ENCODE peak calls at places on chromosomes 4 and X, in four cellular contexts. One of them, this sample, is unnamed.

GRCh38 chr4:156677136-156677535 is 294.5 kb downstream of the PDGFC start:
- DNase-seq in activated CD4-positive, CD25-positive, alpha-beta regulatory T cell: no peak
- DNase-seq in EH: peak
- DNase-seq in stimulated activated CD8-positive, alpha-beta memory T cell treated with anti-CD3 and anti-CD28 coated beads, Interleukin-2, amount 100 ng/mL, for 48 hours: no peak
- DNase-seq in this sample: peak

GRCh38 chr4:14196141-14196540 is 568.6 kb upstream of the BOD1L1 start:
- DNase-seq in activated CD4-positive, CD25-positive, alpha-beta regulatory T cell: no peak
- DNase-seq in EH: peak
- DNase-seq in stimulated activated CD8-positive, alpha-beta memory T cell treated with anti-CD3 and anti-CD28 coated beads, Interleukin-2, amount 100 ng/mL, for 48 hours: no peak
- DNase-seq in this sample: peak

GRCh38 chr4:118974758-118975157 is 86.1 kb downstream of the SYNPO2 start:
- DNase-seq in activated CD4-positive, CD25-positive, alpha-beta regulatory T cell: no peak
- DNase-seq in EH: peak
- DNase-seq in stimulated activated CD8-positive, alpha-beta memory T cell treated with anti-CD3 and anti-CD28 coated beads, Interleukin-2, amount 100 ng/mL, for 48 hours: no peak
- DNase-seq in this sample: peak

GRCh38 chr4:174681723-174682300 is 147.2 kb downstream of the GLRA3 start:
- DNase-seq in activated CD4-positive, CD25-positive, alpha-beta regulatory T cell: no peak
- DNase-seq in EH: peak
- DNase-seq in stimulated activated CD8-positive, alpha-beta memory T cell treated with anti-CD3 and anti-CD28 coated beads, Interleukin-2, amount 100 ng/mL, for 48 hours: no peak
- DNase-seq in this sample: peak

GRCh38 chrX:40622741-40623536 is at the start of gene MPC1L:
- DNase-seq in activated CD4-positive, CD25-positive, alpha-beta regulatory T cell: no peak
- DNase-seq in EH: no peak
- DNase-seq in stimulated activated CD8-positive, alpha-beta memory T cell treated with anti-CD3 and anti-CD28 coated beads, Interleukin-2, amount 100 ng/mL, for 48 hours: no peak
- DNase-seq in this sample: no peak

GRCh38 chr4:11194431-11194830 is 234.3 kb downstream of the HS3ST1 start:
- DNase-seq in activated CD4-positive, CD25-positive, alpha-beta regulatory T cell: no peak
- DNase-seq in EH: no peak
- DNase-seq in stimulated activated CD8-positive, alpha-beta memory T cell treated with anti-CD3 and anti-CD28 coated beads, Interleukin-2, amount 100 ng/mL, for 48 hours: no peak
- DNase-seq in this sample: no peak

GRCh38 chr4:3476936-3477749 is 14.0 kb downstream of the DOK7 start:
- DNase-seq in activated CD4-positive, CD25-positive, alpha-beta regulatory T cell: no peak
- DNase-seq in EH: no peak
- DNase-seq in stimulated activated CD8-positive, alpha-beta memory T cell treated with anti-CD3 and anti-CD28 coated beads, Interleukin-2, amount 100 ng/mL, for 48 hours: no peak
- DNase-seq in this sample: no peak

GRCh38 chr4:48403358-48403757 is 62.0 kb downstream of the SLAIN2 start:
- DNase-seq in activated CD4-positive, CD25-positive, alpha-beta regulatory T cell: no peak
- DNase-seq in EH: no peak
- DNase-seq in stimulated activated CD8-positive, alpha-beta memory T cell treated with anti-CD3 and anti-CD28 coated beads, Interleukin-2, amount 100 ng/mL, for 48 hours: no peak
- DNase-seq in this sample: no peak

GRCh38 chr4:11537846-11538245 is 109.2 kb upstream of the HS3ST1 start:
- DNase-seq in activated CD4-positive, CD25-positive, alpha-beta regulatory T cell: no peak
- DNase-seq in EH: no peak
- DNase-seq in stimulated activated CD8-positive, alpha-beta memory T cell treated with anti-CD3 and anti-CD28 coated beads, Interleukin-2, amount 100 ng/mL, for 48 hours: no peak
- DNase-seq in this sample: no peak

GRCh38 chr4:53173576-53173975 is 192.3 kb downstream of the SCFD2 start:
- DNase-seq in activated CD4-positive, CD25-positive, alpha-beta regulatory T cell: no peak
- DNase-seq in EH: no peak
- DNase-seq in stimulated activated CD8-positive, alpha-beta memory T cell treated with anti-CD3 and anti-CD28 coated beads, Interleukin-2, amount 100 ng/mL, for 48 hours: no peak
- DNase-seq in this sample: no peak

GRCh38 chrX:72016881-72017783 is 106.5 kb downstream of the NHSL2 start:
- DNase-seq in activated CD4-positive, CD25-positive, alpha-beta regulatory T cell: no peak
- DNase-seq in EH: no peak
- DNase-seq in stimulated activated CD8-positive, alpha-beta memory T cell treated with anti-CD3 and anti-CD28 coated beads, Interleukin-2, amount 100 ng/mL, for 48 hours: no peak
- DNase-seq in this sample: no peak

GRCh38 chr4:153245775-153246174 is 41.5 kb downstream of the TRIM2 start:
- DNase-seq in activated CD4-positive, CD25-positive, alpha-beta regulatory T cell: no peak
- DNase-seq in EH: no peak
- DNase-seq in stimulated activated CD8-positive, alpha-beta memory T cell treated with anti-CD3 and anti-CD28 coated beads, Interleukin-2, amount 100 ng/mL, for 48 hours: no peak
- DNase-seq in this sample: no peak

GRCh38 chr4:100977746-100978397 is 369.5 kb downstream of the PPP3CA start:
- DNase-seq in activated CD4-positive, CD25-positive, alpha-beta regulatory T cell: no peak
- DNase-seq in EH: peak
- DNase-seq in stimulated activated CD8-positive, alpha-beta memory T cell treated with anti-CD3 and anti-CD28 coated beads, Interleukin-2, amount 100 ng/mL, for 48 hours: no peak
- DNase-seq in this sample: peak

GRCh38 chr4:154490589-154491340 is 834 bp downstream of the DCHS2 start:
- DNase-seq in activated CD4-positive, CD25-positive, alpha-beta regulatory T cell: no peak
- DNase-seq in EH: no peak
- DNase-seq in stimulated activated CD8-positive, alpha-beta memory T cell treated with anti-CD3 and anti-CD28 coated beads, Interleukin-2, amount 100 ng/mL, for 48 hours: no peak
- DNase-seq in this sample: no peak

GRCh38 chrX:10769696-10770619 is 149.6 kb upstream of the MID1 start:
- DNase-seq in activated CD4-positive, CD25-positive, alpha-beta regulatory T cell: no peak
- DNase-seq in EH: peak
- DNase-seq in stimulated activated CD8-positive, alpha-beta memory T cell treated with anti-CD3 and anti-CD28 coated beads, Interleukin-2, amount 100 ng/mL, for 48 hours: no peak
- DNase-seq in this sample: peak

GRCh38 chr4:113411496-113411938 is 350.0 kb downstream of the CAMK2D start:
- DNase-seq in activated CD4-positive, CD25-positive, alpha-beta regulatory T cell: no peak
- DNase-seq in EH: peak
- DNase-seq in stimulated activated CD8-positive, alpha-beta memory T cell treated with anti-CD3 and anti-CD28 coated beads, Interleukin-2, amount 100 ng/mL, for 48 hours: no peak
- DNase-seq in this sample: peak

GRCh38 chrX:156002517-156002916 is 5.0 kb downstream of the IL9R start:
- DNase-seq in activated CD4-positive, CD25-positive, alpha-beta regulatory T cell: no peak
- DNase-seq in EH: peak
- DNase-seq in stimulated activated CD8-positive, alpha-beta memory T cell treated with anti-CD3 and anti-CD28 coated beads, Interleukin-2, amount 100 ng/mL, for 48 hours: no peak
- DNase-seq in this sample: no peak

GRCh38 chrX:10414106-10414824 is 206.1 kb downstream of the MID1 start:
- DNase-seq in activated CD4-positive, CD25-positive, alpha-beta regulatory T cell: no peak
- DNase-seq in EH: peak
- DNase-seq in stimulated activated CD8-positive, alpha-beta memory T cell treated with anti-CD3 and anti-CD28 coated beads, Interleukin-2, amount 100 ng/mL, for 48 hours: no peak
- DNase-seq in this sample: no peak

GRCh38 chr4:20528508-20528907 is 171.8 kb upstream of the PACRGL start:
- DNase-seq in activated CD4-positive, CD25-positive, alpha-beta regulatory T cell: no peak
- DNase-seq in EH: peak
- DNase-seq in stimulated activated CD8-positive, alpha-beta memory T cell treated with anti-CD3 and anti-CD28 coated beads, Interleukin-2, amount 100 ng/mL, for 48 hours: no peak
- DNase-seq in this sample: no peak

GRCh38 chr4:113998026-113998425 is 18.6 kb upstream of the ARSJ start:
- DNase-seq in activated CD4-positive, CD25-positive, alpha-beta regulatory T cell: no peak
- DNase-seq in EH: no peak
- DNase-seq in stimulated activated CD8-positive, alpha-beta memory T cell treated with anti-CD3 and anti-CD28 coated beads, Interleukin-2, amount 100 ng/mL, for 48 hours: no peak
- DNase-seq in this sample: no peak

GRCh38 chrX:130299279-130300009 is 30.7 kb upstream of the ZNF280C start:
- DNase-seq in activated CD4-positive, CD25-positive, alpha-beta regulatory T cell: no peak
- DNase-seq in EH: no peak
- DNase-seq in stimulated activated CD8-positive, alpha-beta memory T cell treated with anti-CD3 and anti-CD28 coated beads, Interleukin-2, amount 100 ng/mL, for 48 hours: no peak
- DNase-seq in this sample: no peak

GRCh38 chr4:152110780-152111179 is 350.0 kb upstream of the GATB start:
- DNase-seq in activated CD4-positive, CD25-positive, alpha-beta regulatory T cell: no peak
- DNase-seq in EH: no peak
- DNase-seq in stimulated activated CD8-positive, alpha-beta memory T cell treated with anti-CD3 and anti-CD28 coated beads, Interleukin-2, amount 100 ng/mL, for 48 hours: no peak
- DNase-seq in this sample: no peak